ENCODE peak calls at places on chromosomes 7 and 10, in six cellular contexts. Q is activated CD8-positive, alpha-beta T cell treated with anti-CD3 and anti-CD28 coated beads for 36 hours; K is osteocyte; X is IMR-90; A is dorsolateral prefrontal cortex; B is AG04450. N is an unnamed sample.

GRCh38 chr7:29274156-29275017 is 79.8 kb downstream of the CHN2 start:
- DNase-seq in B (no peak), K (no peak), X (no peak), Q (no peak), A (no peak), N (no peak)

GRCh38 chr7:91265693-91266066 is 1.4 kb downstream of the FZD1 start:
- DNase-seq in X (no peak), K (no peak), B (no peak), A (no peak), Q (no peak), N (no peak)

GRCh38 chr10:21976739-21977138 is 26.8 kb downstream of the DNAJC1 start:
- DNase-seq in X (peak), A (no peak), Q (no peak), B (no peak), K (no peak), N (no peak)

GRCh38 chr10:34386911-34387310 is 428.2 kb downstream of the PARD3 start:
- DNase-seq in A (no peak), Q (no peak), K (no peak), B (no peak), X (no peak), N (no peak)

GRCh38 chr10:63275094-63275493 is 142.0 kb downstream of the NRBF2 start:
- DNase-seq in K (no peak), Q (no peak), X (no peak), B (no peak), A (no peak), N (no peak)

GRCh38 chr10:119441151-119441821 is 101.2 kb downstream of the RGS10 start:
- DNase-seq in A (no peak), Q (no peak), X (peak), K (no peak), B (peak), N (no peak)

GRCh38 chr7:33986951-33987948 is 81.9 kb downstream of the BMPER start:
- DNase-seq in B (peak), X (peak), K (no peak), Q (no peak), A (no peak), N (no peak)

GRCh38 chr10:122163182-122164027 is 107.7 kb upstream of the BTBD16 start:
- DNase-seq in B (no peak), X (peak), K (no peak), A (no peak), Q (peak), N (peak)

GRCh38 chr10:117780411-117780810 is 237.9 kb downstream of the EMX2 start:
- DNase-seq in A (no peak), K (no peak), X (no peak), Q (no peak), B (no peak), N (no peak)

GRCh38 chr10:110613996-110614495 is 30.1 kb upstream of the RBM20 start:
- DNase-seq in K (no peak), X (no peak), B (no peak), Q (peak), A (no peak), N (no peak)

GRCh38 chr7:41053830-41054229 is 649.1 kb downstream of the INHBA start:
- DNase-seq in A (no peak), B (peak), K (no peak), X (peak), Q (no peak), N (no peak)

GRCh38 chr10:10677479-10677878 is 340.2 kb upstream of the CELF2 start:
- DNase-seq in Q (peak), A (no peak), B (peak), K (no peak), X (peak), N (peak)

GRCh38 chr10:129831150-129831549 is 132.9 kb downstream of the EBF3 start:
- DNase-seq in K (no peak), Q (no peak), X (no peak), A (no peak), B (no peak), N (no peak)

GRCh38 chr7:77415822-77416620 is at the start of gene GSAP:
- DNase-seq in K (no peak), B (no peak), Q (peak), X (no peak), A (no peak), N (peak)

GRCh38 chr10:7512487-7512886 is 101.7 kb upstream of the SFMBT2 start:
- DNase-seq in B (no peak), K (peak), X (no peak), Q (peak), A (no peak), N (no peak)
- TF ChIP-seq CTCF in B (no peak), K (no peak), X (no peak), Q (no peak), A (no peak), N (no peak)

DNA sequence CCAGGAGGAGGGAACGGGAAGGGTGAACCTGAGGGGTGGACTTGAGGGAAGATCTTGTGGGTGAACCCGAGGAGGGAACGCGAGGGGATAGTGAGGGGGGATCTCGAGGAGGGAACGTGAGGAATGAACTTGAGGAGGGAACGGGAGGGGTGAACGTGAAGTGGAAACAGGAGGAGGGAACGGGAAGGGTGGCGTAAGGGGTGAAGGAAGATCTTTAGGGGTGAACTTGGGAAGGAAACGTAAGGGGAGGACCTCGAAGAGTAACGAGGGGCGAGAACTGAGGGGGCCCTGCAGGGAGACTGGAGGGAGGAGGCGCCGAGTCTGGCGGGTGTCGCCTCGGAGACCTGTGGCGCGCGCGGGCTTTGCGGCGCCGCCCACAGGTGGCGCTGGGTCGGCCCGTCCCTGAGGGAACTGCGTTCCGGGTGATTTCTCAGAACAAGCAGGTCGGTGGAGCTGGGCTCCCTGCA is 677 bp downstream of the MYO3A start:
- DNase-seq in B (no peak), Q (peak), X (no peak), K (no peak), A (no peak), N (peak)
- TF ChIP-seq CTCF in B (no peak), Q (peak), X (no peak), K (peak), A (no peak), N (peak)

GRCh38 chr10:91409069-91409868 is 875 bp upstream of the HECTD2 start:
- DNase-seq in Q (peak), A (peak), K (peak), B (no peak), X (peak), N (peak)
- TF ChIP-seq CTCF in Q (no peak), A (no peak), K (peak), B (no peak), X (no peak), N (no peak)

DNA sequence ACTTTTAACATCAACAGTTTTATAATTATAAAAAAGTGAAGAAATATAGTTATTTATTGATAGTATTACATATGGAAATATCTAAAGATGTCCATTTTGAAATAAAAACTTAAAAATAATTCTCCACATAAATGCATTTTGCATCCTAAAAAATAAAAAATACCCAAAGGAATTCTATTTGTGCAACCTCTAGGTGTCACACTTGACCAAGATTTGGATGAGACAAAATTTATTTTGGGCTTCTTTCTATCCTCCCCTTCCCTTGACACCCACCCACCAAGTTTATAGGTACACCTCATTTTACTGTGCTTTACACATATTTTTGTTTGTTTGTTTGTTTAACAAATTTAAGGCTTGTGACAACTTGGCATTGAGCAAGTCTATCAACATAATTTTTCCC is 3.3 kb upstream of the THSD7A start:
- DNase-seq in Q (no peak), X (peak), K (no peak), B (no peak), A (no peak), N (no peak)
- TF ChIP-seq CTCF in Q (no peak), X (peak), K (peak), B (peak), A (peak), N (peak)

GRCh38 chr10:84588971-84589370 is 260.6 kb downstream of the CCSER2 start:
- DNase-seq in X (no peak), B (no peak), A (no peak), Q (no peak), K (peak), N (no peak)
- TF ChIP-seq CTCF in X (no peak), B (no peak), A (no peak), Q (no peak), K (no peak), N (no peak)

GRCh38 chr10:132761395-132762060 is 24.4 kb downstream of the NKX6-2 start:
- DNase-seq in K (no peak), A (no peak), B (no peak), Q (no peak), X (no peak), N (no peak)
- TF ChIP-seq CTCF in K (no peak), A (no peak), B (no peak), Q (no peak), X (no peak), N (no peak)

GRCh38 chr10:102564209-102564834 is 60.5 kb downstream of the SUFU start:
- DNase-seq in B (no peak), Q (no peak), A (no peak), K (no peak), X (no peak), N (no peak)

DNA sequence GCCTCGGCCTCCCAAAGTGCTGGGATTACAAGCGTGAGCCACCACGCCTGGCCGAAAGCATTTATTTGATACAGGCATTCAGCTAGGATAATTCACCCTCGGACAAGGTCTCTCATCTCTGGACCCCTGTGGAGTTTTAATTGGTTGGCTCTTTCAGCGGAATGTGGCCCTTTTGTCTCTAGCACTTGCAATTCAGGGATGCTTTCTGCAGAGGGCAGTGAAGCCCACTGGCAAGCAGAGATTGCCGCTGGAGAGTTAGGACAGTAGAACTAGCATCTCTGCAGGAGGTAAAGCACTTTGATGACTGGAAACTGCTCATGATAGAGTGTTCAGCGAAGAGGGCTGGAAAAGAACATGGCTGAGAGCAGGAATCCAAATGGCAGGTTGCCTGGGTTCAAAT is 62.0 kb downstream of the SUFU start:
- DNase-seq in K (no peak), X (no peak), B (no peak), Q (no peak), A (no peak), N (no peak)
- TF ChIP-seq CTCF in K (no peak), X (no peak), B (no peak), Q (no peak), A (no peak), N (peak)

GRCh38 chr7:73593207-73594045 is 15.0 kb upstream of the TBL2 start:
- DNase-seq in Q (no peak), B (no peak), A (no peak), X (no peak), K (no peak), N (no peak)
- TF ChIP-seq CTCF in Q (no peak), B (no peak), A (no peak), X (no peak), K (no peak), N (no peak)

N was measured in progenitor cell of endocrine pancreas.